ENCODE peak calls at places on chromosomes 4 and X, in six cellular contexts. One of them, this sample, is unnamed.

GRCh38 chr4:156946508-156947197 is 24.9 kb downstream of the PDGFC start:
- DNase-seq in H1: no peak
- DNase-seq in mesendoderm: peak; percentile 9
- DNase-seq in H9: no peak
- DNase-seq in IMR-90: peak; percentile 99
- DNase-seq in mesenchymal stem cell: peak; percentile 99
- DNase-seq in this sample: no peak

GRCh38 chr4:94225449-94225848 is 17.8 kb downstream of the SMARCAD1 start:
- DNase-seq in IMR-90: no peak
- DNase-seq in H9: no peak
- DNase-seq in mesendoderm: no peak
- DNase-seq in H1: no peak
- DNase-seq in mesenchymal stem cell: no peak
- DNase-seq in this sample: no peak

GRCh38 chrX:150084474-150085229 is 146.4 kb upstream of the EOLA2 start:
- DNase-seq in H1: no peak
- DNase-seq in mesendoderm: no peak
- DNase-seq in H9: no peak
- DNase-seq in mesenchymal stem cell: no peak
- DNase-seq in IMR-90: peak; percentile 77
- DNase-seq in this sample: no peak

GRCh38 chrX:125096469-125096868 is 223.2 kb upstream of the TEX13C start:
- DNase-seq in mesendoderm: no peak
- DNase-seq in H1: no peak
- DNase-seq in IMR-90: no peak
- DNase-seq in H9: no peak
- DNase-seq in mesenchymal stem cell: no peak
- DNase-seq in this sample: no peak

GRCh38 chrX:17655232-17656034 is 81.9 kb upstream of the SCML1 start:
- DNase-seq in H9: peak; percentile 42
- DNase-seq in mesendoderm: peak; percentile 43
- DNase-seq in mesenchymal stem cell: no peak
- DNase-seq in H1: no peak
- DNase-seq in IMR-90: peak; percentile 4
- DNase-seq in this sample: no peak

GRCh38 chr4:186812592-186812991 is 88.9 kb upstream of the FAT1 start:
- DNase-seq in mesenchymal stem cell: no peak
- DNase-seq in H1: no peak
- DNase-seq in mesendoderm: no peak
- DNase-seq in IMR-90: no peak
- DNase-seq in H9: no peak
- DNase-seq in this sample: no peak

GRCh38 chrX:133670394-133670793 is 255.1 kb upstream of the GPC4 start:
- DNase-seq in mesendoderm: peak; percentile 44
- DNase-seq in H1: no peak
- DNase-seq in mesenchymal stem cell: peak; percentile 41
- DNase-seq in IMR-90: peak; percentile 31
- DNase-seq in H9: no peak
- DNase-seq in this sample: peak; percentile 42

GRCh38 chr4:179272282-179272681 is 1830.0 kb upstream of the AGA start:
- DNase-seq in IMR-90: no peak
- DNase-seq in H1: no peak
- DNase-seq in H9: no peak
- DNase-seq in mesendoderm: no peak
- DNase-seq in mesenchymal stem cell: no peak
- DNase-seq in this sample: no peak

GRCh38 chrX:14964500-14964899 is 91.3 kb downstream of the MOSPD2 start:
- DNase-seq in H9: no peak
- DNase-seq in mesenchymal stem cell: peak; percentile 23
- DNase-seq in H1: no peak
- DNase-seq in IMR-90: peak; percentile 26
- DNase-seq in mesendoderm: no peak
- DNase-seq in this sample: no peak

GRCh38 chr4:161419822-161420221 is 744.0 kb downstream of the FSTL5 start:
- DNase-seq in H9: peak; percentile 33
- DNase-seq in mesendoderm: peak; percentile 60
- DNase-seq in mesenchymal stem cell: peak; percentile 31
- DNase-seq in H1: no peak
- DNase-seq in IMR-90: no peak
- DNase-seq in this sample: no peak

GRCh38 chr4:124641715-124642380 is 70.7 kb downstream of the ANKRD50 start:
- DNase-seq in H1: no peak
- DNase-seq in IMR-90: peak; percentile 94
- DNase-seq in H9: no peak
- DNase-seq in mesenchymal stem cell: peak; percentile 54
- DNase-seq in mesendoderm: no peak
- DNase-seq in this sample: no peak

GRCh38 chr4:11722218-11722617 is 293.5 kb upstream of the HS3ST1 start:
- DNase-seq in H1: no peak
- DNase-seq in IMR-90: no peak
- DNase-seq in mesenchymal stem cell: no peak
- DNase-seq in H9: no peak
- DNase-seq in mesendoderm: no peak
- DNase-seq in this sample: no peak

GRCh38 chr4:159206427-159206871 is 103.6 kb downstream of the RAPGEF2 start:
- DNase-seq in H1: no peak
- DNase-seq in mesenchymal stem cell: peak; percentile 21
- DNase-seq in mesendoderm: no peak
- DNase-seq in IMR-90: peak; percentile 76
- DNase-seq in H9: no peak
- DNase-seq in this sample: no peak

GRCh38 chr4:132572210-132572609 is 576.9 kb upstream of the PCDH10 start:
- DNase-seq in H1: no peak
- DNase-seq in mesenchymal stem cell: peak; percentile 74
- DNase-seq in H9: no peak
- DNase-seq in IMR-90: peak; percentile 25
- DNase-seq in mesendoderm: peak; percentile 96
- DNase-seq in this sample: no peak

GRCh38 chr4:152106781-152107321 is 346.0 kb upstream of the GATB start:
- DNase-seq in mesendoderm: no peak
- DNase-seq in H1: no peak
- DNase-seq in mesenchymal stem cell: no peak
- DNase-seq in H9: no peak
- DNase-seq in IMR-90: no peak
- DNase-seq in this sample: no peak

GRCh38 chrX:39909996-39910395 is 187.8 kb downstream of the BCOR start:
- DNase-seq in H1: no peak
- DNase-seq in H9: no peak
- DNase-seq in mesenchymal stem cell: no peak
- DNase-seq in mesendoderm: no peak
- DNase-seq in IMR-90: no peak
- DNase-seq in this sample: no peak

GRCh38 chr4:120724656-120725055 is 197.9 kb downstream of the PRDM5 start:
- DNase-seq in H1: no peak
- DNase-seq in H9: no peak
- DNase-seq in mesendoderm: no peak
- DNase-seq in mesenchymal stem cell: no peak
- DNase-seq in IMR-90: no peak
- DNase-seq in this sample: no peak
- H3K27ac ChIP-seq in H1: no peak overlapping the region
- H3K27ac ChIP-seq in H9: no peak overlapping the region
- H3K27ac ChIP-seq in mesendoderm: no peak overlapping the region
- H3K27ac ChIP-seq in mesenchymal stem cell: no peak overlapping the region
- H3K27ac ChIP-seq in IMR-90: no peak overlapping the region
- H3K27ac ChIP-seq in this sample: no peak overlapping the region

GRCh38 chr4:8468746-8469535 is 28.4 kb downstream of the TRMT44 start:
- DNase-seq in H1: peak; percentile 57
- DNase-seq in H9: peak; percentile 84
- DNase-seq in mesenchymal stem cell: peak; percentile 49
- DNase-seq in mesendoderm: peak; percentile 79
- DNase-seq in IMR-90: peak; percentile 57
- DNase-seq in this sample: peak; percentile 52
- H3K18ac ChIP-seq in H1: peak overlapping the region; percentile 24
- H3K18ac ChIP-seq in H9: no peak overlapping the region
- H3K18ac ChIP-seq in mesenchymal stem cell: no peak overlapping the region
- H3K18ac ChIP-seq in mesendoderm: no peak overlapping the region
- H3K18ac ChIP-seq in IMR-90: no peak overlapping the region
- H3K18ac ChIP-seq in this sample: peak overlapping the region; percentile 50

GRCh38 chr4:127783026-127783769 is 1.1 kb downstream of the HSPA4L start:
- DNase-seq in mesenchymal stem cell: peak; percentile 37
- DNase-seq in H1: no peak
- DNase-seq in mesendoderm: peak; percentile 53
- DNase-seq in H9: peak; percentile 64
- DNase-seq in IMR-90: peak; percentile 65
- DNase-seq in this sample: peak; percentile 17

GRCh38 chr4:127782025-127782274 is 172 bp upstream of the HSPA4L start:
- DNase-seq in mesendoderm: peak; percentile 94
- DNase-seq in mesenchymal stem cell: no peak
- DNase-seq in IMR-90: peak; percentile 81
- DNase-seq in H1: peak; percentile 83
- DNase-seq in H9: peak; percentile 92
- DNase-seq in this sample: peak; percentile 75

GRCh38 chr4:127782275-127783025 is at the start of gene HSPA4L:
- DNase-seq in mesenchymal stem cell: peak; percentile 85
- DNase-seq in H1: no peak
- DNase-seq in H9: no peak
- DNase-seq in IMR-90: peak; percentile 45
- DNase-seq in mesendoderm: peak; percentile 71
- DNase-seq in this sample: peak; percentile 32

GRCh38 chr4:127780598-127780997 is 1.5 kb upstream of the HSPA4L start:
- DNase-seq in H9: no peak
- DNase-seq in IMR-90: no peak
- DNase-seq in H1: no peak
- DNase-seq in mesendoderm: no peak
- DNase-seq in mesenchymal stem cell: no peak
- DNase-seq in this sample: no peak

GRCh38 chr4:127781303-127782024 is 658 bp upstream of the HSPA4L start:
- DNase-seq in H1: no peak
- DNase-seq in mesendoderm: no peak
- DNase-seq in H9: no peak
- DNase-seq in IMR-90: peak; percentile 15
- DNase-seq in mesenchymal stem cell: peak; percentile 55
- DNase-seq in this sample: peak; percentile 12
- H3K27ac ChIP-seq in H1: no peak overlapping the region
- H3K27ac ChIP-seq in mesendoderm: no peak overlapping the region
- H3K27ac ChIP-seq in H9: no peak overlapping the region
- H3K27ac ChIP-seq in IMR-90: peak overlapping the region; percentile 48
- H3K27ac ChIP-seq in mesenchymal stem cell: no peak overlapping the region
- H3K27ac ChIP-seq in this sample: no peak overlapping the region

GRCh38 chr4:183100298-183100599 is 1.2 kb downstream of the WWC2 start:
- DNase-seq in mesendoderm: no peak
- DNase-seq in IMR-90: no peak
- DNase-seq in H1: no peak
- DNase-seq in mesenchymal stem cell: no peak
- DNase-seq in H9: no peak
- DNase-seq in this sample: no peak

GRCh38 chr4:183100827-183101226 is 1.8 kb downstream of the WWC2 start:
- DNase-seq in mesendoderm: peak; percentile 35
- DNase-seq in H9: no peak
- DNase-seq in IMR-90: no peak
- DNase-seq in H1: no peak
- DNase-seq in mesenchymal stem cell: peak; percentile 15
- DNase-seq in this sample: no peak

GRCh38 chr4:183098723-183099536 is at the start of gene WWC2:
- DNase-seq in H1: peak; percentile 92
- DNase-seq in H9: peak; percentile 95
- DNase-seq in mesendoderm: peak; percentile 99
- DNase-seq in IMR-90: peak; percentile 92
- DNase-seq in mesenchymal stem cell: peak; percentile 93
- DNase-seq in this sample: peak; percentile 93

GRCh38 chr4:183098080-183098722 is 856 bp upstream of the WWC2 start:
- DNase-seq in mesenchymal stem cell: peak; percentile 72
- DNase-seq in H9: no peak
- DNase-seq in IMR-90: peak; percentile 50
- DNase-seq in mesendoderm: no peak
- DNase-seq in H1: no peak
- DNase-seq in this sample: peak; percentile 35

GRCh38 chr4:183099537-183100297 is 660 bp downstream of the WWC2 start:
- DNase-seq in H9: peak; percentile 73
- DNase-seq in H1: no peak
- DNase-seq in mesendoderm: peak; percentile 90
- DNase-seq in IMR-90: no peak
- DNase-seq in mesenchymal stem cell: peak; percentile 39
- DNase-seq in this sample: peak; percentile 46
- H3K18ac ChIP-seq in H9: peak overlapping the region; percentile 75
- H3K18ac ChIP-seq in H1: peak overlapping the region; percentile 61
- H3K18ac ChIP-seq in mesendoderm: peak overlapping the region; percentile 93
- H3K18ac ChIP-seq in IMR-90: peak overlapping the region; percentile 74
- H3K18ac ChIP-seq in mesenchymal stem cell: peak overlapping the region; percentile 99
- H3K18ac ChIP-seq in this sample: peak overlapping the region; percentile 96

DNA sequence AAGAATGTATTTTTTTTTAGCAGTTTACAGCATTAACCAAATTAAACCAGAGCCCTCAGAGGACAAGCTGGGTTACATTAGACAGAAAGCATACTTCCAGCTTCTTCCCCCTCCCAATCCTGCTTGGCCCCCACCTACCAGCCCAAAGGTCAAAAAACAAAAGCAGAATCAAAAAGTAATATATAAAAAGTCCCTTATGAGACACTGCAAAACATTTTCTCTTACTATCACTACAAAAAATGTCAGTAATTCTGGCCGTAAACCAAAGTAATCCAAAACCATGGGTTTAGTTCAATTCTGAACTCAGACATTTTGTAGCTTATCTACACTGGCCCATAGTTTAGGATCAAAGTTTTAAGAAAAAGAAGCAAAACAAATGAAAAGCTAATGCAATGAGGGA is 38.0 kb downstream of the APBB2 start:
- DNase-seq in mesenchymal stem cell: peak; percentile 23
- DNase-seq in H1: no peak
- DNase-seq in IMR-90: peak; percentile 81
- DNase-seq in H9: no peak
- DNase-seq in mesendoderm: no peak
- DNase-seq in this sample: no peak
- H3K27ac ChIP-seq in mesenchymal stem cell: peak overlapping the region; percentile 86
- H3K27ac ChIP-seq in H1: no peak overlapping the region
- H3K27ac ChIP-seq in IMR-90: peak overlapping the region; percentile 42
- H3K27ac ChIP-seq in H9: no peak overlapping the region
- H3K27ac ChIP-seq in mesendoderm: no peak overlapping the region
- H3K27ac ChIP-seq in this sample: no peak overlapping the region

This sample was measured in neuronal stem cell.